ENCODE peak calls at places on chromosomes 6 and 20, in five cellular contexts. E, V, O, C and T are unnamed samples.

GRCh38 chr20:63802469-63803240 is 28.4 kb downstream of the ZBTB46 start:
- DNase-seq in O (no peak), C (no peak), V (no peak), E (no peak), T (no peak)

GRCh38 chr20:31674895-31675827 is 37.4 kb downstream of the COX4I2 start:
- DNase-seq in O (peak), C (peak), E (peak), V (peak), T (peak)

GRCh38 chr6:17482711-17483110 is 89.3 kb downstream of the CAP2 start:
- DNase-seq in C (no peak), O (no peak), E (no peak), V (no peak), T (no peak)

GRCh38 chr6:159075506-159076100 is 30.8 kb upstream of the TAGAP start:
- DNase-seq in V (peak), C (no peak), E (peak), O (no peak), T (no peak)

GRCh38 chr20:19382371-19382770 is 169.9 kb downstream of the SLC24A3 start:
- DNase-seq in C (no peak), V (no peak), O (no peak), E (no peak), T (no peak)

GRCh38 chr6:41200296-41200900 is 551 bp downstream of the TREML2 start:
- DNase-seq in C (no peak), E (no peak), V (no peak), O (no peak), T (peak)

GRCh38 chr6:41092421-41093140 is 19.8 kb downstream of the NFYA start:
- DNase-seq in V (no peak), C (peak), E (no peak), O (peak), T (no peak)

GRCh38 chr6:138538390-138539031 is 39.2 kb upstream of the NHSL1 start:
- DNase-seq in O (no peak), E (no peak), C (no peak), V (peak), T (no peak)

GRCh38 chr6:154302111-154302752 is 54.4 kb downstream of the IPCEF1 start:
- DNase-seq in V (no peak), E (no peak), O (peak), C (peak), T (no peak)

GRCh38 chr20:8082025-8082424 is 50.0 kb upstream of the PLCB1 start:
- DNase-seq in E (no peak), O (peak), C (peak), V (no peak), T (no peak)

GRCh38 chr20:57380081-57380750 is 11.0 kb upstream of the RBM38 start:
- DNase-seq in C (no peak), O (no peak), V (peak), E (no peak), T (no peak)

GRCh38 chr20:3203315-3204123 is 963 bp downstream of the DDRGK1 start:
- DNase-seq in V (peak), O (peak), E (no peak), C (peak), T (no peak)

GRCh38 chr20:38864662-38865061 is 59.2 kb downstream of the PPP1R16B start:
- DNase-seq in E (no peak), V (no peak), C (no peak), O (no peak), T (no peak)

GRCh38 chr6:99605074-99605726 is 1.4 kb upstream of the PRDM13 start:
- DNase-seq in E (no peak), O (no peak), V (no peak), C (no peak), T (no peak)

GRCh38 chr20:62337558-62338293 is 29.4 kb downstream of the LAMA5 start:
- DNase-seq in C (no peak), E (no peak), V (no peak), O (no peak), T (no peak)

GRCh38 chr6:16296061-16296670 is 57.8 kb downstream of the GMPR start:
- DNase-seq in C (no peak), V (no peak), E (peak), O (no peak), T (no peak)

GRCh38 chr6:41548841-41549642 is 2.9 kb downstream of the FOXP4 start:
- DNase-seq in V (no peak), C (no peak), E (no peak), O (no peak), T (no peak)

GRCh38 chr6:109008061-109008460 is 86.6 kb downstream of the SESN1 start:
- DNase-seq in V (no peak), O (no peak), C (no peak), E (no peak), T (no peak)

GRCh38 chr6:16684896-16685554 is 76.2 kb downstream of the ATXN1 start:
- DNase-seq in V (no peak), O (no peak), C (peak), E (no peak), T (peak)

GRCh38 chr20:60062431-60063336 is 104.5 kb downstream of the CDH26 start:
- DNase-seq in V (peak), O (peak), C (no peak), E (peak), T (no peak)

GRCh38 chr6:36829919-36830544 is 9.2 kb downstream of the CPNE5 start:
- DNase-seq in V (peak), E (no peak), C (no peak), O (no peak), T (no peak)

GRCh38 chr6:107171513-107171912 is 56.2 kb upstream of the BEND3 start:
- DNase-seq in V (no peak), E (no peak), O (no peak), C (no peak), T (no peak)

GRCh38 chr6:111987295-111987694 is 66.6 kb upstream of the CCN6 start:
- DNase-seq in C (peak), V (no peak), O (no peak), E (no peak), T (no peak)

GRCh38 chr6:34917626-34918285 is 28.7 kb downstream of the ANKS1A start:
- DNase-seq in V (no peak), C (no peak), E (no peak), O (no peak), T (no peak)

GRCh38 chr6:80638222-80639055 is 532.0 kb downstream of the BCKDHB start:
- DNase-seq in E (no peak), C (peak), V (no peak), O (peak), T (no peak)

GRCh38 chr6:114157848-114158247 is 185.0 kb downstream of the HS3ST5 start:
- DNase-seq in V (no peak), C (no peak), O (no peak), E (peak), T (no peak)

GRCh38 chr6:27503436-27504030 is 30.6 kb upstream of the ZNF184 start:
- DNase-seq in E (peak), C (peak), O (peak), V (no peak), T (peak)

GRCh38 chr6:89509719-89510339 is 76.9 kb downstream of the ANKRD6 start:
- DNase-seq in V (no peak), C (peak), O (no peak), E (no peak), T (no peak)